ENCODE peak calls at places on chromosome 12, in nine cellular contexts. L, M, A, G, D, I, K, X and Z are unnamed samples. For H3K4me1, the result is how much of the 10 kb centered on the place peaks cover.

GRCh38 chr12:44716681-44717080 is 159.4 kb downstream of the NELL2 start:
- DNase-seq in L (no peak), M (no peak), A (no peak), G (no peak), D (no peak), I (no peak), K (no peak), X (no peak), Z (no peak)

GRCh38 chr12:51127050-51127729 is 43.8 kb upstream of the CSRNP2 start:
- DNase-seq in L (no peak), M (no peak), A (no peak), G (no peak), D (no peak), I (no peak), K (no peak), X (no peak), Z (no peak)

GRCh38 chr12:88063375-88063774 is 34.2 kb upstream of the C12orf50 start:
- DNase-seq in L (no peak), M (no peak), A (no peak), G (no peak), D (no peak), I (no peak), K (no peak), X (no peak), Z (no peak)

GRCh38 chr12:56007892-56008471 is 10.9 kb downstream of the SUOX start:
- DNase-seq in L (no peak), M (no peak), A (peak), G (no peak), D (no peak), I (no peak), K (no peak), X (no peak), Z (no peak)

GRCh38 chr12:95131589-95132335 is 58.3 kb upstream of the NR2C1 start:
- DNase-seq in L (no peak), M (no peak), A (no peak), G (no peak), D (no peak), I (no peak), K (no peak), X (no peak), Z (no peak)

GRCh38 chr12:11517080-11517479 is 121.7 kb upstream of the PRB2 start:
- DNase-seq in L (no peak), M (no peak), A (no peak), G (no peak), D (no peak), I (no peak), K (no peak), X (no peak), Z (no peak)

GRCh38 chr12:7433276-7433822 is 10.6 kb downstream of the CD163L1 start:
- DNase-seq in L (no peak), M (peak), A (no peak), G (no peak), D (no peak), I (no peak), K (no peak), X (no peak), Z (no peak)

GRCh38 chr12:89971880-89972279 is 263.2 kb upstream of the ATP2B1 start:
- DNase-seq in L (no peak), M (no peak), A (no peak), G (no peak), D (no peak), I (no peak), K (no peak), X (no peak), Z (no peak)

GRCh38 chr12:79547044-79547734 is 143.6 kb downstream of the PAWR start:
- DNase-seq in L (peak), M (peak), A (peak), G (no peak), D (no peak), I (peak), K (no peak), X (no peak), Z (no peak)

GRCh38 chr12:13595536-13596450 is 385.6 kb downstream of the GRIN2B start:
- DNase-seq in L (no peak), M (no peak), A (no peak), G (no peak), D (no peak), I (peak), K (no peak), X (no peak), Z (no peak)

GRCh38 chr12:18576104-18576622 is 161.6 kb downstream of the PLCZ1 start:
- DNase-seq in L (no peak), M (no peak), A (no peak), G (no peak), D (no peak), I (no peak), K (no peak), X (no peak), Z (no peak)

GRCh38 chr12:27820564-27820963 is 40.5 kb upstream of the MANSC4 start:
- DNase-seq in L (no peak), M (no peak), A (no peak), G (no peak), D (no peak), I (no peak), K (no peak), X (no peak), Z (no peak)

GRCh38 chr12:27824126-27824842 is 44.2 kb upstream of the MANSC4 start:
- DNase-seq in L (no peak), M (no peak), A (no peak), G (no peak), D (no peak), I (no peak), K (no peak), X (no peak), Z (no peak)

GRCh38 chr12:27823038-27823437 is 43.0 kb upstream of the MANSC4 start:
- DNase-seq in L (no peak), M (no peak), A (no peak), G (no peak), D (no peak), I (no peak), K (no peak), X (no peak), Z (no peak)

GRCh38 chr12:27822076-27822712 is 42.2 kb upstream of the MANSC4 start:
- DNase-seq in L (no peak), M (peak), A (no peak), G (no peak), D (no peak), I (no peak), K (no peak), X (no peak), Z (no peak)

DNA sequence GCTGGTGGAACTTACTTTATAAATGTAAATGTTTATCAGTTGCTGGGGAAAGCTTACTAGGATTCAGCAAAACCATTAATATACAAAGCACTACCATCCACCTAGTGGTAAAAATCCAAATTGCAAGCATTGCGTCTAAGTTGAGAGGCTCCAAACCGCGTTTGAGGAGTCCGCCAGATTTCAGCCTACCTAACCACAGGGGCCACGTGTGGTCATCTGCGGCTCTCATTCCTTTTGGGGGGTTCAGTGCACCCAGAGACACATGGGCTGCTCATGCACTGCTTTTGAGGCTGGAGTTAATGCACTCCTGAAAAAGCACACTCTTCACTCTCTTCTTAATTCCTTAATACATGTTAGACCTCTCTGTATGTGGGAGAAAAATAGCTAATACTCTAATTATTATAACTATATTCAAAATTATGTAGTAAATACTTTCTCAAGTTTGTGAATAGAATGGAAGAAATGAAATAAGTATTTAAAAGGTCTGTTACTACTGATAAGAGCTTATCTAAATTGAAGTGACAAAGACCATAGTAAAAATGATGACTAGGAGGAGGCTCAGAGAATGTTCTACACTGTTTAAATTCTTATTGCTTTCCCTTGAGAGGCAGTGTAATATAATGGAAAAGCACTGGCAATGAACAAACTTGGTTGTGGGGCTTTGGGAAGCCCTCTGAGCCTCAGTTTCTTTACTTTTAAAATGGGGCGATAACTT is 41.4 kb upstream of the MANSC4 start:
- DNase-seq in L (peak), M (peak), A (peak), G (peak), D (no peak), I (peak), K (no peak), X (no peak), Z (no peak)
- H3K4me3 ChIP-seq in L (no peak), M (no peak), A (no peak), G (no peak), D (no peak), I (no peak), K (no peak), X (no peak), Z (no peak)

DNA sequence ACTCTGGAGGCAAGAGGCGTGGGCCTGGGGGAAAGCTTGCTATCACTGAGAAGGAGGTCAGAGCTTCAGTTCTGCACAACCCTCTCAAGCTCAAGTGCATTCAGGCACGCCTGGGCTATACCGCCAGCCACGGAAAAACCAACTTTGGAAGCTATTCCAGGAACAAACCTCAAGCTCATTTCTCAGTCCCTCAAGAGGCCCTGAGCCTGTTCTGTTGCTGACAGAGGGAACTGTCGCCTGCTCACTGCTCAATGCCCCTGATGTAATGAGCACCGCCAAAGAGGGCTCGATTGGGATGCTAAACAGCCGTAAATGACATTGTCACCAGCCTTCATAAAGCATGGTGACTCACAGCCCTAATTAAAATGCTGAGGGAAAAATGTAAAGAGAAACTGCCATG is 9.2 kb downstream of the NOS1 start:
- DNase-seq in L (no peak), M (no peak), A (no peak), G (no peak), D (no peak), I (no peak), K (no peak), X (peak), Z (no peak)
- H3K4me1 ChIP-seq in L (under half), M (under half), A (under half), G (under half), D (under half), I (under half), K (under half), X (under half), Z (under half)

DNA sequence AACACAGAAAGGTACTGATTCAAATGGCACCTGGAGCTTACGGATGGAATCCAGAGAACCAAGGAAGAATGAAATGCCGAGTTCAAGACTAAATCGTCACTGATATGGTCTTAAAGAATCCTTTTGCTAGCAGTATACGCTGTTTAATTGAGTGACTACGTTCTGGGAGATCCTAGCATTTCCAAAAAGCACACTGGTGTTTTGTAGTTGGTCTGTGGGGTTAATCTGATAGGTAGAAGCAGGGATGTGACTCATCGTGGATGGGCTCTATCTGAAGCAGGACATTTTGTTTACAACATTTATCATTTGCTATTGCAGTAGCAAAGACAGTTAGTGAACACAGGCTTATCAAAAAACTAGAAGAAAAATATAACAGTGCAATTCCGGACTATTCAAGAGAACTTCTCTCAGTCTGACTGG is 169.2 kb upstream of the HMGA2 start:
- DNase-seq in L (no peak), M (no peak), A (no peak), G (no peak), D (no peak), I (no peak), K (no peak), X (no peak), Z (no peak)
- TF ChIP-seq POLR2AphosphoS5 in L (no peak), M (peak), A (no peak), G (no peak), D (no peak), I (no peak), K (no peak), X (no peak), Z (no peak)

GRCh38 chr12:64186789-64187188 is 35.3 kb downstream of the KICS2 start:
- DNase-seq in L (no peak), M (no peak), A (no peak), G (no peak), D (no peak), I (no peak), K (no peak), X (no peak), Z (no peak)
- H3K4me3 ChIP-seq in L (no peak), M (no peak), A (no peak), G (no peak), D (no peak), I (no peak), K (no peak), X (no peak), Z (no peak)